ENCODE peak calls at places on chromosomes 11 and 22, in four cellular contexts. V is foreskin fibroblast, B is CD14-positive monocyte, Y is PC-9. W is an unnamed sample.
A peak's percentile ranks its signal among the peaks of the same experiment; 100 is the strongest.

GRCh38 chr11:130781906-130782305 is 134.4 kb downstream of the SNX19 start:
- DNase-seq in V (peak; percentile 74), B (no peak), Y (peak; percentile 68), W (no peak)

GRCh38 chr11:110764485-110764884 is 52.2 kb upstream of the ARHGAP20 start:
- DNase-seq in V (no peak), B (no peak), Y (peak; percentile 21), W (no peak)

GRCh38 chr11:44380820-44381219 is 70.9 kb upstream of the ALX4 start:
- DNase-seq in B (no peak), Y (no peak), V (no peak), W (no peak)

GRCh38 chr22:42177891-42178336 is 47.3 kb upstream of the CYP2D6 start:
- DNase-seq in V (no peak), Y (no peak), B (no peak), W (peak; percentile 52)

GRCh38 chr11:12706531-12707499 is 32.6 kb downstream of the TEAD1 start:
- DNase-seq in B (no peak), V (no peak), Y (no peak), W (no peak)

GRCh38 chr11:122731500-122731913 is 76.0 kb downstream of the UBASH3B start:
- DNase-seq in V (peak; percentile 54), B (no peak), Y (no peak), W (no peak)

GRCh38 chr22:37194750-37195149 is 6.7 kb upstream of the C1QTNF6 start:
- DNase-seq in V (no peak), B (no peak), Y (no peak), W (no peak)

GRCh38 chr11:132142554-132142953 is 772.1 kb downstream of the NTM start:
- DNase-seq in V (no peak), B (no peak), Y (no peak), W (no peak)

GRCh38 chr22:35098921-35099320 is 33.0 kb downstream of the ISX start:
- DNase-seq in V (no peak), B (no peak), Y (no peak), W (no peak)

GRCh38 chr22:35099883-35100282 is 33.9 kb downstream of the ISX start:
- DNase-seq in V (no peak), Y (no peak), B (no peak), W (no peak)

GRCh38 chr22:35103756-35104155 is 37.8 kb downstream of the ISX start:
- DNase-seq in Y (no peak), V (no peak), B (no peak), W (no peak)

GRCh38 chr22:35104491-35104890 is 38.5 kb downstream of the ISX start:
- DNase-seq in V (no peak), Y (no peak), B (no peak), W (no peak)

GRCh38 chr22:35102663-35103062 is 36.7 kb downstream of the ISX start:
- DNase-seq in Y (no peak), B (no peak), V (no peak), W (peak; percentile 41)
- TF ChIP-seq CTCF in Y (no peak), B (no peak), V (no peak), W (no peak)

DNA sequence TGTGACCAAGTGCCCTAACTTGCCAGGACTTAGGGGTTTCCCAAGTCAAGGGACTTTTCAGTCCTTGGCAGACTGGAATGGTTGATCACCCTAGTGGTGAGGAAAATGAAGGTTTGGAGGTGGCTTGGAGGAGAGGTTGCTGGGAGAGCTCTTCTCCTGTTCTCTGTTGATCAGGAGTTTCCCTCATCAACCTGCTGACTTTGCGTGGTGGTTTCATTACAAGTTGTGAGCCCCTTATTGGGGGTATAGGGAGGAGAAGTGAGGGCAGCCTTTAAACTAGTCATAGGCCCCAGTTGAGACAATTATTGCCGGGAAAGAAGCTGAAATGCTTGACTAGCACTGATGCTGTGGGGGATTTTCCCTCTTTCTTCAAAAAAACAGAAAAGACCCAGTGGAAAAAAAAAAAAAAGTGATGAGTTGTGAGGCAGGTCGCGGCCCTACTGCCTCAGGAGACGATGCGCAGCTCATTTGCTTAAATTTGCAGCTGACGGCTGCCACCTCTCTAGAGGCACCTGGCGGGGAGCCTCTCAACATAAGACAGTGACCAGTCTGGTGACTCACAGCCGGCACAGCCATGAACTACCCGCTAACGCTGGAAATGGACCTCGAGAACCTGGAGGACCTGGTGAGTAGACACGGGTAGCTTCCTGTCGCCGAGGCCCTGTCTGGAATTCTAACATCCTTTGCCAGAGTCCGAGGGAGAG is at the start of gene CXCR5:
- DNase-seq in Y (no peak), B (no peak), V (no peak), W (no peak)
- TF ChIP-seq CTCF in Y (no peak), B (no peak), V (peak; percentile 5), W (no peak)

DNA sequence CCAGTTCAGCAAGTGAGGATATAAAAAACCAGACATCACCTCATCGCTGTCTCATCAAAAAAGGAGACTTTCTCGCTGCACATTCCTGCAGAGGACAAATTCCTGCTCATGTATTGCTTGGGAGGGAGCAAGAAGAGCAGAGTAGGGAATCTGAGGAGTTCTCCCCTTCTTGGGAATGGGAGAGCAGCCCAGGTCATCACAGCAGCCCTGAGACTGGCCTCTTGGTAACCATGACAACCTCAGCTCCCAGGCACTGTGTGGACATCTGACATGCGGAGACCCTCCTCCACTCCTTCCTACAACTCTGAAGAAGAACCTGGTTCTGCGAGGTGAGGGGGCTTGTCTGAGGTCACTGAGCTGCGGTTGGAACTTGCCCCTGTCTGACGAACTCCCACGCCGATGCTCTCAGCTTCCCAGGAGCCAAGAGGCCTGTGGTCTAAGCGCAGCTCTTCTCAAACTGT is 17.9 kb downstream of the RFPL1 start:
- DNase-seq in V (no peak), Y (no peak), B (no peak), W (no peak)
- TF ChIP-seq CTCF in V (no peak), Y (no peak), B (no peak), W (no peak)

DNA sequence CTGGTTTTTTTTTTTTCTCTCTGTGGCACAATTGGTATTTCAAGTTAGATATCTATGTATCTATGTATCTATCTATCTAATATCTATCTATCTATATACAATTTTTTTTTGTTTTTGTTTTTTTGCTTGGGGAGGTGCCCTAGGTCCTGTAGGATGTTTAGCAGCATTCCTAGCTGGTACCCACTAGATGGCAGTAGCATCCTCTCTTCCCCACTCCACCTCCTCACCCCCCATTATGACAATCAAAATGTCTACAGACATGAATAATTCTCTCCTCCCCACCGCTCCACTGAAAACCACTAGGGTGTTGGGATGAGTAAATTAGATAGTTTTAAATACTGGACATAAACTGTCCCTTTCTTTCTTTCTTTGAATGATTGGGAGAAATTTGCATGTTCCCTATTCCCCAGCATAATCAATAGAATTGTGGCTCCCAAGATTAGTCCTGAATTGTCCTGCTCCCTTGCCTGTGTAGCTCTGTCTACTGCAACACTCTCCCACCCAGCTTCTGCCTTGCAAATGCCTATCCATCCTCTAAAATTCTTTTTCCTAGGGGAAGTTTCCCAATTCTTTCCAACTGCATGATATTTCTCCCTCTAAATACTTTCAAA is 1152.4 kb downstream of the LRRC4C start:
- DNase-seq in B (no peak), V (peak; percentile 43), Y (no peak), W (no peak)
- TF ChIP-seq CTCF in B (peak; percentile 13), V (peak; percentile 86), Y (peak; percentile 70), W (peak; percentile 76)

GRCh38 chr11:5204787-5205186 is 4.3 kb upstream of the OR51V1 start:
- DNase-seq in B (no peak), V (peak; percentile 65), Y (no peak), W (peak; percentile 39)
- TF ChIP-seq CTCF in B (no peak), V (peak; percentile 54), Y (peak; percentile 66), W (peak; percentile 56)

DNA sequence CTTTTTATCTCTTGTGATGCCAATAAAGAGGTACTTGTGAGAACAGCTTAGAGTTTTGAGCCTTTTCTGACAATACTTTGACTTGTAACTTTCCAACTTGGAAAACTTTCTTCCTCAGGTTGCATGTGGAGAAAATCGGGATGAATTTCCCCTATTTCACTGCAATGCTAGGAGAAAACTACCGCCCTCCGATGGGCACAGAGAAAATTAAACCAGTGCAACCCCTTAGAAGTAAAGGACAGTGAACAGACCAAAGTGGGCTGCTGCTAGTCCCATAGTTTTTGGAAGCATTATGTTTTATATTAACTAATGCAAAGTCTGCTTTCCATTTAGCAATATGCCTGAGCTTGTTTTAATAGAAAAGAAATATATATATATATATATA is 195.5 kb upstream of the RAG2 start:
- DNase-seq in V (no peak), Y (no peak), B (no peak), W (no peak)
- TF ChIP-seq CTCF in V (no peak), Y (no peak), B (no peak), W (peak; percentile 37)

GRCh38 chr22:39010946-39011625 is 3.0 kb upstream of the APOBEC3C start:
- DNase-seq in Y (no peak), B (no peak), V (no peak), W (no peak)

GRCh38 chr22:39016592-39016991 is 2.5 kb downstream of the APOBEC3C start:
- DNase-seq in V (no peak), B (no peak), Y (no peak), W (no peak)

GRCh38 chr22:39017596-39018365 is 3.1 kb upstream of the APOBEC3D start:
- DNase-seq in V (no peak), B (no peak), Y (no peak), W (no peak)

GRCh38 chr22:39012525-39013516 is 1.2 kb upstream of the APOBEC3C start:
- DNase-seq in B (no peak), V (no peak), Y (no peak), W (peak; percentile 5)

DNA sequence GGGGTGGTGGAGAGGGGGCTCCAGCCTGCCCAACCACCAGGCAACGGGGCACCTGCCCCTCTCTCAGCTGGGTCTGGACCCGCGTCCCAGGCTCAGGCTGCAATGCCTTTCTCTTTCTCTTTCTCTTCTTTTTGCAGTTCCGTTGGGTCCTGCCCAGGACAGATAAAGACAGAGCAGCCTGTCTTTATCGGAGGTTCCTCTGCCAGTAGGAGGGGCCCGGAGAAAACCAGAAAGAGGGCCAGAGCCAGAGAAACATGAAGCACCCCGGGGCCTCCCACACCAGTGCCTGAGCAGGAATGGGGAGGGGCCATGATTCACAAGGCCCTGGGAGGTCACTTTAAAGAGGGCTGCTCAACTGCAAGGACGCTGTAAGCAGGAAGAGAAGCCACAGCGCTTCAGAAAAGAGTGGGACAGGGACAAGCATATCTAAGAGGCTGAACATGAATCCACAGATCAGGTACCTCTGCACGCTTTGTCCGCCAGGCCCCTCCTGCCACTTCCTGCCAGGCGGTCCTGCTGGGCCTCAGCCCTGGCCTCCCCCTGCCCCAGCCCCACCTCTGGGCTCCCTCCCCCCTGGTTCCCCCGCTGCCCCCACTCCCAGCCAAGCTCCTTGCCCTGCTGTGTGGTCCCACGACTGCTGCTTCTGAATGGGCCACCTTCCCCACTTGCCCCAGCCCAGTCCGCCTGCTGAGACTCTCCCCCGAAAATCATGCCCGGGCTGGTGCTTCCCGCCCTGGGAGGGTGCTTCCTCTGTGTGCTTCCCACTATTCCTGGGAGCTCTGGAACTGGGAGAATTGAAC is at the start of gene APOBEC3C:
- DNase-seq in V (peak; percentile 87), Y (peak; percentile 92), B (peak; percentile 83), W (peak; percentile 66)
- TF ChIP-seq CTCF in V (no peak), Y (peak; percentile 28), B (no peak), W (peak; percentile 13)

DNA sequence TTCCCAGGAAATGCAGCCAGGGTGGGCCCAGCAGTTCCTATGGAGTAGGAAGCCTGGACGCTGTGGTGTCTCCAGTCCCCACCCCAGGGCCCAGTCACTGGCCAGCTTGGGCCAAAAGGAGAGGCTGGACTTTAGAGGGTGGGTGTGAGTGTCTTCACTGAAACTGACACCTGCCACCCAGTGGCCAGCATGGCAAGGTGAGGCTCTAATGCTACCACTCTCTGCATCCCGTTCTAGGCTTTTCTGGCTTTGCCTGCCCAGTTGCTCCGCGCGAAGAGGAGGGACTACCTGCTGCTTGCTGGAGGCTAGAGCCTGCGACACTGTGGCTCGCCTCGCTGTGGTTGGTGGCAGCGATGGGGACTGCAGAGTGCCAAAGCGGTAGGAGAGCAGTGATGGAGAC is 35.4 kb downstream of the C22orf42 start:
- DNase-seq in Y (no peak), B (no peak), V (no peak), W (no peak)
- TF ChIP-seq CTCF in Y (peak; percentile 29), B (no peak), V (no peak), W (no peak)

W was measured in kidney epithelial cell.